ENCODE peak calls at places on chromosomes 3 and 15, in seven cellular contexts. G is left ventricle myocardium inferior; T is CD4-positive, alpha-beta memory T cell; A is HL-60; R is sigmoid colon; B is PC-9; Y is H9. I is an unnamed sample.

GRCh38 chr15:80019168-80019745 is 40.2 kb upstream of the ZFAND6 start:
- DNase-seq in T (no peak), B (no peak), A (no peak), R (peak; percentile 15), Y (no peak), G (no peak), I (no peak)

GRCh38 chr3:62178032-62178431 is 195.3 kb downstream of the FEZF2 start:
- DNase-seq in A (no peak), T (no peak), B (no peak), R (no peak), G (no peak), Y (no peak), I (no peak)

GRCh38 chr3:147756478-147756877 is 347.3 kb downstream of the ZIC1 start:
- DNase-seq in B (no peak), R (no peak), A (no peak), G (no peak), T (no peak), Y (no peak), I (no peak)

GRCh38 chr15:85764649-85765277 is 30.0 kb downstream of the KLHL25 start:
- DNase-seq in R (no peak), B (no peak), T (no peak), Y (no peak), G (no peak), A (no peak), I (no peak)

GRCh38 chr3:189909573-189909972 is 211.1 kb downstream of the P3H2 start:
- DNase-seq in A (no peak), T (no peak), G (no peak), Y (no peak), R (no peak), B (peak; percentile 81), I (no peak)

GRCh38 chr15:84749111-84749991 is 959 bp downstream of the ZNF592 start:
- DNase-seq in A (no peak), R (peak; percentile 70), Y (peak; percentile 35), B (no peak), T (peak; percentile 49), G (peak; percentile 26), I (peak; percentile 22)

GRCh38 chr3:13879946-13880810 is at the start of gene WNT7A:
- DNase-seq in G (no peak), B (peak; percentile 45), Y (peak; percentile 67), T (peak; percentile 79), R (peak; percentile 48), A (no peak), I (peak; percentile 78)

GRCh38 chr3:27756877-27757276 is 34.8 kb upstream of the EOMES start:
- DNase-seq in R (no peak), B (no peak), A (no peak), T (no peak), G (no peak), Y (no peak), I (no peak)

GRCh38 chr3:163916596-163917560 is 1161.4 kb downstream of the SI start:
- DNase-seq in G (no peak), B (no peak), Y (no peak), R (no peak), A (no peak), T (no peak), I (no peak)

GRCh38 chr3:179074656-179075055 is 3.0 kb upstream of the ZMAT3 start:
- DNase-seq in G (no peak), R (no peak), A (peak; percentile 33), B (no peak), T (peak; percentile 20), Y (no peak), I (no peak)

GRCh38 chr3:9316881-9317341 is 45.9 kb upstream of the THUMPD3 start:
- DNase-seq in G (no peak), Y (peak; percentile 55), T (no peak), B (no peak), R (peak; percentile 68), A (no peak), I (peak; percentile 8)

GRCh38 chr3:67362686-67363085 is 291.7 kb downstream of the SUCLG2 start:
- DNase-seq in B (peak; percentile 64), R (no peak), Y (peak; percentile 32), A (no peak), G (no peak), T (no peak), I (no peak)

GRCh38 chr3:37386627-37387230 is 212.3 kb upstream of the LRRFIP2 start:
- DNase-seq in Y (no peak), T (no peak), R (peak; percentile 70), G (no peak), B (no peak), A (peak; percentile 46), I (no peak)

GRCh38 chr15:41940441-41940857 is 31.9 kb downstream of the EHD4 start:
- DNase-seq in R (no peak), T (no peak), G (no peak), Y (no peak), A (no peak), B (peak; percentile 47), I (no peak)

GRCh38 chr3:5057857-5058324 is 64.2 kb upstream of the ARL8B start:
- DNase-seq in G (peak; percentile 74), Y (peak; percentile 38), B (peak; percentile 74), A (peak; percentile 70), R (peak; percentile 88), T (peak; percentile 74), I (no peak)

GRCh38 chr3:27216295-27216694 is 152.9 kb downstream of the NEK10 start:
- DNase-seq in T (no peak), B (no peak), R (no peak), Y (no peak), G (no peak), A (no peak), I (no peak)

GRCh38 chr3:196406806-196407470 is 25.3 kb downstream of the UBXN7 start:
- DNase-seq in Y (no peak), A (no peak), R (no peak), G (no peak), B (no peak), T (no peak), I (no peak)

GRCh38 chr3:146404451-146404850 is 64.9 kb downstream of the PLSCR2 start:
- DNase-seq in T (no peak), A (no peak), R (no peak), G (no peak), Y (no peak), B (no peak), I (no peak)

GRCh38 chr3:194686816-194687637 is 1.3 kb downstream of the FAM43A start:
- DNase-seq in T (peak; percentile 45), R (peak; percentile 81), B (no peak), A (no peak), G (peak; percentile 73), Y (peak; percentile 71), I (no peak)

DNA sequence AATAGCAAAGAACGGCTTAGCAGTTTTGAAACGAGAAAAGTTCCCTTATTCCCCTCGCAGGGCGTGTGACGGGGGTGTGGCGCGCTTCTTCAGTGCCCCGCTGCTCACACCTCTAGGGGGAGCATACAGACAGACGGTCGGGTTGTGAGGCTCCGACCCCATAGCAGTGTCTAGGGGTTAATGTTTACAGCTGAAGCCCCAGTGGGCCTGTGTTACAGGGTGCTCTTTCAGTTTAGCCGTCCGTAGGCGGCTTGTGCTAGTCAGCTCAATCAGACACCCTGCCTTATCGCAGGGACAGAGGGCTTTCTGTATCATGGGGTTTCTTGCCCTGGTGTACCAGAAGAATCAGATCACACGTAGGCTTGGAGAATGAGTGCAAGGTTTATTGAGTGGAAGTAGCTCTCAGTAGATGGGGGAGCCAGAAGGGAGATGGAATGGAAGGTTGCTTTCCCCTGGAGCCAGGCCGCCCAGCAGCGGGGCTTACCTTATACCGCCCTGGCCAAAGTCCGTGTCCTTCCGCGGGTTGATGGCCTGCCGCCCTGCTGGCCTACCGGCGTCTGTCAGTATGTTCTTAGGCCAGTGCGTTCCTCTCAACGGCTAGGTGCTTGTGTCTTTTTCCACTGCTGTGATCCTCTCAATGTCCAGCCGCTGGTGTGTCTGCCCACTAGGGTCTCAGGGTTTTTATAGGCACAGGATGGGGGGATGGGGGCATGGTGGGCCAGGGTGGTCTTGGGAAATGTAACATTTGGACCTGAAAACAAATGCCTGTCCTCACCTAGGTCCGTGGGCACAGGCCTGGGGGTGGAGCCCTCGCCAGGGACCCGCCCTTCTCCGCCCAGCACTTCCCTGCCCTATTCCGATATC is 32.2 kb upstream of the ACP3 start:
- DNase-seq in T (no peak), B (no peak), G (no peak), Y (peak; percentile 74), A (no peak), R (no peak), I (no peak)
- H3K27ac ChIP-seq in T (no peak overlapping the region), B (no peak overlapping the region), G (no peak overlapping the region), Y (no peak overlapping the region), A (peak overlapping the region; percentile 69), R (no peak overlapping the region), I (no peak overlapping the region)

GRCh38 chr15:60343221-60343970 is 54.4 kb downstream of the ANXA2 start:
- DNase-seq in G (no peak), R (no peak), B (no peak), A (no peak), T (no peak), Y (no peak), I (no peak)
- H3K27ac ChIP-seq in G (no peak overlapping the region), R (no peak overlapping the region), B (no peak overlapping the region), A (no peak overlapping the region), T (no peak overlapping the region), Y (no peak overlapping the region), I (no peak overlapping the region)

GRCh38 chr3:24156466-24156865 is 211.4 kb downstream of the NR1D2 start:
- DNase-seq in T (no peak), B (peak; percentile 89), R (no peak), A (no peak), G (no peak), Y (no peak), I (no peak)
- H3K27ac ChIP-seq in T (no peak overlapping the region), B (peak overlapping the region; percentile 63), R (no peak overlapping the region), A (no peak overlapping the region), G (no peak overlapping the region), Y (no peak overlapping the region), I (no peak overlapping the region)

DNA sequence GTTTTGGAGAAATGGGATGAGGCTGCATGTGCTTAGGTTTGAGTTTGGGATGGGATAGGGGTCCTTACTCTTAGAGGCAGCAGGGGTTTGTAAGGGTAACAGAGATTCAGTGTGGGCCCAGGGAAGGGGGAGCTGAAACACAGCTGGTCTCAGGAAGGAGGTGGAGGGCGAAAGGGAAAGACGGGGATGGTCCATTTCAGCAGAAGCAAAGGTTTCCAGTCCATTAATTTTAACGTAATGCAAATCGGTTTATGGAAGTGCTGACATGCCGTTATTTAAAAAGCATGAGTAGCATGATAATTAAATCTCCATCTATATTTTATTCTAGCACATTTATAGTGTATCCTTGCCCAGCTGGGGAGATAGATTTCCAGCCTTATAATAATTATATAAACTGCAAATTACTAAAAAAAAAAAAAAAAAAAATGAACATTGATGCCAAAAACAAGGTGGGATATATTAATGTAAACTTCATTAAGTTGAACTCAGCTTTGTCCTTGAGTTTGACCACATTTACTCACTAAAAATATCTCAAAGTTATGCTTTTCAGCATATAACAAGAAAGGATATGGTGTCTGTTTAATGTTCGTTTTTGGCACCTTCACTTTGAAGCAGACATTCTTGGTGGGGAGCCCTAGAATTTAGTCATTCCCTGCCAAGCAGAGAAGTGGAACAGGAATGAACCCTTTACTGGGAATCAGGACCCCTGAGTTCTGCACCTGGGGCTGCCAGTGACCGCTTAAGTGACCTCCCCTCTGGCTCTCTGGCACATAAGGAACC is 234.7 kb downstream of the THSD4 start:
- DNase-seq in T (no peak), Y (no peak), R (no peak), A (no peak), B (no peak), G (no peak), I (no peak)
- H3K27ac ChIP-seq in T (no peak overlapping the region), Y (no peak overlapping the region), R (no peak overlapping the region), A (no peak overlapping the region), B (no peak overlapping the region), G (peak overlapping the region; percentile 42), I (no peak overlapping the region)